ENCODE peak calls at places on chromosomes 1 and 21, in four cellular contexts. Q is ascending aorta, I is right cardiac atrium, B is cardiac muscle cell. Z is an unnamed sample. For H3K4me1, the result is how much of the 10 kb centered on the place peaks cover.

GRCh38 chr1:171898956-171899355 is 57.7 kb downstream of the DNM3 start:
- DNase-seq in Q (no peak), I (no peak), B (peak), Z (no peak)

GRCh38 chr1:14120895-14121294 is 420.9 kb downstream of the PRDM2 start:
- DNase-seq in Q (no peak), I (no peak), B (no peak), Z (no peak)

GRCh38 chr1:22728751-22729399 is 18.2 kb downstream of the EPHB2 start:
- DNase-seq in Q (no peak), I (no peak), B (no peak), Z (no peak)

GRCh38 chr1:40316595-40317393 is at the start of gene COL9A2:
- DNase-seq in Q (peak), I (peak), B (peak), Z (no peak)

GRCh38 chr1:209363112-209363511 is 220.4 kb upstream of the CAMK1G start:
- DNase-seq in Q (no peak), I (no peak), B (no peak), Z (no peak)

GRCh38 chr1:218514694-218515093 is 169.6 kb downstream of the TGFB2 start:
- DNase-seq in Q (no peak), I (no peak), B (no peak), Z (no peak)

GRCh38 chr1:245156736-245157505 is 2.1 kb downstream of the KIF26B start:
- DNase-seq in Q (no peak), I (no peak), B (peak), Z (no peak)

GRCh38 chr1:165738794-165739193 is 29.9 kb downstream of the TMCO1 start:
- DNase-seq in Q (no peak), I (no peak), B (no peak), Z (no peak)

GRCh38 chr1:211281322-211282022 is 22.3 kb downstream of the RCOR3 start:
- DNase-seq in Q (no peak), I (no peak), B (no peak), Z (no peak)

GRCh38 chr21:39006653-39007417 is 176.4 kb downstream of the PSMG1 start:
- DNase-seq in Q (peak), I (peak), B (no peak), Z (no peak)

GRCh38 chr1:201676061-201676644 is 137.2 kb downstream of the NAV1 start:
- DNase-seq in Q (no peak), I (peak), B (peak), Z (no peak)

GRCh38 chr1:203325004-203325417 is 19.7 kb downstream of the BTG2 start:
- DNase-seq in Q (no peak), I (no peak), B (no peak), Z (no peak)
- H3K4me1 ChIP-seq in Q (under half), I (under half), B (under half), Z (under half)

GRCh38 chr1:58886611-58887010 is 102.8 kb upstream of the JUN start:
- DNase-seq in Q (peak), I (peak), B (no peak), Z (no peak)
- H3K4me1 ChIP-seq in Q (under half), I (under half), B (under half), Z (under half)

GRCh38 chr1:59446257-59446901 is 149.5 kb downstream of the FGGY start:
- DNase-seq in Q (no peak), I (no peak), B (peak), Z (no peak)
- H3K4me1 ChIP-seq in Q (under half), I (under half), B (under half), Z (under half)

DNA sequence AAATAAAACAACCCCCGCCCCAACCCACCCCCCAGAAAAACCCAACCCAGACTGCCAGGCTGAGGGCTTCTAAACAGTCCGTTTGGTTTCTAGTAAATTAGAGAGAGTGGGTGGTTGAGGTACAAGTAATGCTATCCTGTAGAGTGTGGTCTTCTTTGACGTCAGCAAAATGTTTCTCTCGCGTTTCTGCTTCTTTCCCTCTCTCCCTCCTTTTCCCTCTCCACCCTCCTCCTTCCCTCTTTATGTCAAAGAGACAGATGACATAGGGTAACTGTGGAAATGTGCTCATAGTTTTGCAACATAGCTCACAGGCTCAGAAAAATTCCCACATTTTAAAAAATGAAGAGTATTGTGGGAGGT is 158.3 kb downstream of the TOMM20 start:
- DNase-seq in Q (no peak), I (no peak), B (no peak), Z (no peak)
- H3K4me1 ChIP-seq in Q (under half), I (under half), B (under half), Z (under half)

GRCh38 chr1:27346357-27346756 is 4.5 kb downstream of the SYTL1 start:
- DNase-seq in Q (no peak), I (no peak), B (no peak), Z (no peak)
- H3K4me1 ChIP-seq in Q (under half), I (under half), B (under half), Z (under half)

DNA sequence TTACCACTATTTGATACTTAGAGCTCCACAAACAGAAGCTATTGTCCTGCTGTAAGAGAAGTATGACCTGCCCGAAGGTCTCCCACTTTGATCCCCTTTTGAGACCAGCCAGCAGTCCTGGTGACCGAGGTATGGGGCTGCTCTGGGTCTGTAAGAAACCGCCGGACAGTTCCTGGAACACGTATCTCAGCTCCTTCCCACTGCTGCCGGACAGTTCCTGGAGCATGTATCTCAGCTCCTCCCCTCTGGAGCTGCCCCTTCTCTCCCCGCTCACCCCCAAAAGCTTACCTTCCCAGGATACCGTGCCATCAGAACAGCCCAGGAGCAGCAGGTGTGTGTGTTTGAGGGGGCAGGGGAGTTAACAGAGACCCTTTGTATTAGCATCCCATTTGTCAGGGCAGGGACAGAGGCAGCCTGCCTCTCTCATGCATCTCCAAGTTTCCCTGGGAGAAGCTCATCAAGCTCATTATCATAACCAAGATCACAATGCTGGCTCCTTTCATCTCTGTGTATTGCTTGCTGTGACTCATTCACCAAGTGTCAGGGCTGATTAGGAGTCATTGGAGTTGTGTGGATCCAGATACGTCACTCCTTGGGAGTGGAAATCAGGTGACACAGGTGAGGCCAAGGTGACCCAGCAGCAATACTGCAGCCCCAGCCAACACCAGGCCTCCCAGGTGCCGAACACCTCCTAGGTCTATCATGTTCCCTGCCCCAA is 25.3 kb downstream of the OPTC start:
- DNase-seq in Q (no peak), I (no peak), B (peak), Z (peak)
- H3K4me1 ChIP-seq in Q (under half), I (under half), B (under half), Z (under half)